ENCODE peak calls at places on chromosome 6, in nine cellular contexts. X, V, B, R, H, G, K, S and D are unnamed samples.
A peak's percentile ranks its signal among the peaks of the same experiment; 100 is the strongest.

GRCh38 chr6:105321207-105321606 is 81.7 kb downstream of the PREP start:
- DNase-seq in X (no peak), V (no peak), B (no peak), R (no peak), H (no peak), G (no peak), K (no peak), S (no peak), D (no peak)

GRCh38 chr6:20454201-20454824 is 52.6 kb downstream of the E2F3 start:
- DNase-seq in X (no peak), V (no peak), B (no peak), R (no peak), H (no peak), G (no peak), K (no peak), S (peak; percentile 74), D (no peak)

GRCh38 chr6:19554356-19555225 is 282.6 kb upstream of the ID4 start:
- DNase-seq in X (no peak), V (no peak), B (no peak), R (no peak), H (no peak), G (peak; percentile 11), K (no peak), S (no peak), D (no peak)

GRCh38 chr6:112407191-112407590 is 60.1 kb downstream of the RFPL4B start:
- DNase-seq in X (no peak), V (no peak), B (no peak), R (no peak), H (no peak), G (peak; percentile 57), K (no peak), S (no peak), D (no peak)

GRCh38 chr6:116060572-116061283 is at the start of gene FRK:
- DNase-seq in X (no peak), V (peak; percentile 24), B (peak; percentile 74), R (peak; percentile 58), H (no peak), G (no peak), K (no peak), S (peak; percentile 64), D (no peak)

GRCh38 chr6:52124126-52125121 is 37.0 kb upstream of the PKHD1 start:
- DNase-seq in X (no peak), V (no peak), B (no peak), R (no peak), H (no peak), G (no peak), K (no peak), S (peak; percentile 14), D (no peak)

GRCh38 chr6:108884211-108885059 is 36.2 kb downstream of the ARMC2 start:
- DNase-seq in X (no peak), V (no peak), B (no peak), R (no peak), H (no peak), G (no peak), K (no peak), S (no peak), D (no peak)

GRCh38 chr6:10297825-10298224 is 117.0 kb downstream of the TFAP2A start:
- DNase-seq in X (no peak), V (peak; percentile 5), B (no peak), R (no peak), H (no peak), G (no peak), K (peak; percentile 17), S (no peak), D (no peak)

GRCh38 chr6:28353981-28354676 is 4.4 kb downstream of the ZKSCAN3 start:
- DNase-seq in X (peak; percentile 30), V (peak; percentile 33), B (no peak), R (peak; percentile 65), H (no peak), G (peak; percentile 86), K (peak; percentile 7), S (peak; percentile 95), D (no peak)

GRCh38 chr6:104633125-104633524 is 226.6 kb downstream of the HACE1 start:
- DNase-seq in X (no peak), V (no peak), B (no peak), R (no peak), H (no peak), G (peak; percentile 45), K (peak; percentile 39), S (peak; percentile 34), D (no peak)

GRCh38 chr6:136893187-136893586 is 28.9 kb upstream of the SLC35D3 start:
- DNase-seq in X (no peak), V (no peak), B (no peak), R (no peak), H (no peak), G (no peak), K (no peak), S (no peak), D (no peak)

GRCh38 chr6:14324042-14324441 is 206.5 kb downstream of the CD83 start:
- DNase-seq in X (no peak), V (peak; percentile 11), B (no peak), R (no peak), H (no peak), G (peak; percentile 40), K (no peak), S (peak; percentile 47), D (no peak)

GRCh38 chr6:76351275-76351674 is 278.8 kb upstream of the IMPG1 start:
- DNase-seq in X (no peak), V (no peak), B (no peak), R (no peak), H (peak; percentile 27), G (no peak), K (no peak), S (peak; percentile 20), D (no peak)

GRCh38 chr6:108359901-108360882 is 65.3 kb downstream of the AFG1L start:
- DNase-seq in X (no peak), V (peak; percentile 47), B (no peak), R (no peak), H (no peak), G (peak; percentile 65), K (peak; percentile 4), S (no peak), D (no peak)

GRCh38 chr6:35258858-35259193 is 709 bp upstream of the ZNF76 start:
- DNase-seq in X (peak; percentile 19), V (peak; percentile 59), B (no peak), R (no peak), H (no peak), G (peak; percentile 66), K (peak; percentile 83), S (no peak), D (no peak)

DNA sequence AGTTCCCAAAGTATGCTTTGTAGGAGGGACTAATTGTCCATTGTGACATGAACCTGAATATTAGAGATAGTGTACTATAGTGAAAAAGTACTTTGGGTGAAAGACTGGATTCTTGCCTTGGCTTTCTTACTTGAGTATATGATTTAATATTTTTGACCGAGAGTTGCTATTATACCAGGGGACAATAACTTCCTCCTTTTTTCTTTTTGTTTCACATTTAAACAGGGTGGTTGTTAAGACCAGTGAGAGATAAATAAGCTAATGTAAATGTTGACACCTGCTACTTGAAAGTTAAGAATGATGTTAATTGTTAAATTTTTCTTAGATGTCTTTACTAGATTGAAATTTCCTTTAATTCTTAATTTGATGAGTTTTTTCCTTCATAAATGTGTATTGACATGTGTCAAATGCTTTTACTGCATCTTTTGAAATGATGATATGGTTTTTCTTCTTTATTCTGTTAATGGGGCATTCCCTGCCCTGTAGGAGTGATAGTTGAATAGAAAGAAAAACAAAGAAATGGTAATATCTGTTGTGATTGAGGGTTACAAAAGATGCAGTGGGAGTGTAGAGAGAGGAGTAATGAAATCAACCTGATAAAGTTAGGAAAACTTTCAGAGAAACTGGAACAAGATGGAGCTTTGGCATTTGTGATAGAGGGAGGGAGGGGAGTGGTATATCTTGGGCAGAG is 48.4 kb downstream of the ZFAND3 start:
- DNase-seq in X (no peak), V (no peak), B (no peak), R (no peak), H (no peak), G (no peak), K (no peak), S (no peak), D (no peak)
- H3K4me1 ChIP-seq in X (peaks cover 51% of the 10 kb centered on the region), V (peaks cover 12% of the 10 kb centered on the region), B (peaks cover 3% of the 10 kb centered on the region), R (peaks cover 23% of the 10 kb centered on the region), H (peaks cover 4% of the 10 kb centered on the region), G (peaks cover 5% of the 10 kb centered on the region), K (peaks cover 8% of the 10 kb centered on the region), S (peaks cover 26% of the 10 kb centered on the region), D (peaks cover 14% of the 10 kb centered on the region)

DNA sequence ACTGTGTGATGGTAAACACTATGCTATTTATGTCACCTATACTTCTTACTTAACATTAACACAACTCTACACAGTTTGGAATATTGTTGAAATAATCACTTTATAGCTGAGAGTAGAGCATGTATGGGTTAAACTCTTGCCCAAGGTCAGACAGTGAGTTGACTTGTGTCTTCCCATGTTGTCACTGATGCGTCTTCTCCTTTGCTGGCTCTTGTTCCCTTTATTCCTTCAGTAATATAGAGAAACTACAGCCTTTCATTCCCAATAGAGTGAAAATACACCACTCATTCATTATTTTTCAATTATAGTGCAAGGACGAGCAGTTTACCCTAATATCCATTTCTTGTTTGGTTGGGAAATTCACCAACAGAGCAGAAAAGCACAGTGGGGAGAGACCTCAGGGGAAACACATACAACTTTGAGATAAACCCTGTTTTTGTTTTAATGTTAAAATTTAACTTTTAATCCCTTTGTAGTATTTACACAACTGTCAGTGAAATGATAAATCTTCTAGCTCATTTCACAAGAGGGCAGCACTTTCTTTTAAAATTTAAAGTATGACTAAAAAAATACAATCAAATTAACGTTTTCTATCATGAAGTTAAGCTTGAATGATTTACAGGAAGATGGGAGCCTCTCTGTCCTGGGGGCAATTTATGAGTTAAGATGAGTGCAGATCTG is 363.0 kb downstream of the UTRN start:
- DNase-seq in X (no peak), V (no peak), B (no peak), R (no peak), H (no peak), G (no peak), K (no peak), S (no peak), D (no peak)
- H3K4me1 ChIP-seq in X (no peaks in the 10 kb centered on the region), V (no peaks in the 10 kb centered on the region), B (peaks cover 5% of the 10 kb centered on the region), R (no peaks in the 10 kb centered on the region), H (peaks cover 3% of the 10 kb centered on the region), G (no peaks in the 10 kb centered on the region), K (peaks cover 1% of the 10 kb centered on the region), S (peaks cover 9% of the 10 kb centered on the region), D (no peaks in the 10 kb centered on the region)

DNA sequence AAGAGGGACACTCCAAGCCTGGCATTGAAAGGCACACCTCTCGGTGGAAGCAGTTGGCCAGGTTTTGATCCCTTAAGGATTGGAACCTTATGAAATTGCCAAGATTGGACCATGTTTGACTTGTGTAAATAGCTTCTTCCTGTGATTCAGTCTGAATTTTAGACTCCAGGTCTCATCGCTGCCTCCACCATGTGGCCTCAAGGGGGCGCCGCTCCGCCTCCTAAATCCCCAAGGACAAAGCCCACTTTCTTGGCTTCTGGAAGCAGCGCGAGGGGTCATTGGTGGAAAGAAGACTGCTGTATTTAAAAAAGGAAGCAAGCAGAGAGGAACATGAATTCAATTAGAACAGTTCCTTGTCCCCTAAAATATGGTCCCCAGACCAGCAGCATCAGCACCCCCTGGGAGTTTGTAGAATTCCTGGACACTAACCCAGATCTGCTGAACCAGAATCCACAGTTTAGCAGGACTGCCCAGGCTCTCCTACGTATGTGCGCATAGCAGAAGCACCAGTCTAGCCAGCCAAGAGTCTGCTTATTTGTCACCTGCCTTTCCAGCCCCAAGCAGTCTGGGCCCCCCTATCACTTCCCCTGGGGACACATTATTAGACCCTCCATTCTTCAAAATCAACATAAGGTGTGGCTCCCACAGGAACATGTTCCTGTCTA is 108.5 kb downstream of the LY86 start:
- DNase-seq in X (peak; percentile 61), V (peak; percentile 65), B (no peak), R (peak; percentile 57), H (peak; percentile 68), G (peak; percentile 65), K (peak; percentile 73), S (peak; percentile 90), D (no peak)
- H3K4me1 ChIP-seq in X (peaks cover 56% of the 10 kb centered on the region), V (peaks cover 5% of the 10 kb centered on the region), B (peaks cover 11% of the 10 kb centered on the region), R (peaks cover 29% of the 10 kb centered on the region), H (peaks cover 12% of the 10 kb centered on the region), G (peaks cover 18% of the 10 kb centered on the region), K (peaks cover 5% of the 10 kb centered on the region), S (peaks cover 23% of the 10 kb centered on the region), D (peaks cover 62% of the 10 kb centered on the region)

GRCh38 chr6:41780623-41781301 is at the start of gene PRICKLE4:
- DNase-seq in X (peak; percentile 59), V (no peak), B (peak; percentile 72), R (peak; percentile 69), H (no peak), G (no peak), K (peak; percentile 30), S (peak; percentile 35), D (no peak)
- H3K4me1 ChIP-seq in X (peaks cover 74% of the 10 kb centered on the region), V (peaks cover 12% of the 10 kb centered on the region), B (peaks cover 34% of the 10 kb centered on the region), R (peaks cover 41% of the 10 kb centered on the region), H (peaks cover 3% of the 10 kb centered on the region), G (peaks cover 5% of the 10 kb centered on the region), K (peaks cover 14% of the 10 kb centered on the region), S (peaks cover 18% of the 10 kb centered on the region), D (peaks cover 66% of the 10 kb centered on the region)